ENCODE peak calls at places on chromosome 19, in nine cellular contexts. One of them, this sample, is unnamed.

GRCh38 chr19:50333737-50334617 is 4.8 kb upstream of the KCNC3 start:
- DNase-seq in kidney epithelial cell: no peak
- DNase-seq in B cell: peak; percentile 91
- DNase-seq in NB4: no peak
- DNase-seq in brain microvascular endothelial cell: no peak
- DNase-seq in Peyer's patch: peak; percentile 89
- DNase-seq in Calu3: peak; percentile 90
- DNase-seq in A549: peak; percentile 90
- DNase-seq in lower leg skin: peak; percentile 92
- DNase-seq in this sample: peak; percentile 55

GRCh38 chr19:49749771-49750170 is 13.3 kb downstream of the TSKS start:
- DNase-seq in kidney epithelial cell: no peak
- DNase-seq in B cell: no peak
- DNase-seq in NB4: no peak
- DNase-seq in brain microvascular endothelial cell: no peak
- DNase-seq in Peyer's patch: no peak
- DNase-seq in Calu3: no peak
- DNase-seq in A549: no peak
- DNase-seq in lower leg skin: no peak
- DNase-seq in this sample: no peak

GRCh38 chr19:14516746-14517438 is 1.3 kb downstream of the DNAJB1 start:
- DNase-seq in kidney epithelial cell: no peak
- DNase-seq in B cell: no peak
- DNase-seq in NB4: no peak
- DNase-seq in brain microvascular endothelial cell: no peak
- DNase-seq in Peyer's patch: peak; percentile 58
- DNase-seq in Calu3: no peak
- DNase-seq in A549: no peak
- DNase-seq in lower leg skin: no peak
- DNase-seq in this sample: no peak

GRCh38 chr19:4557971-4558941 is 1.2 kb downstream of the SEMA6B start:
- DNase-seq in kidney epithelial cell: no peak
- DNase-seq in B cell: peak; percentile 64
- DNase-seq in NB4: no peak
- DNase-seq in brain microvascular endothelial cell: no peak
- DNase-seq in Peyer's patch: peak; percentile 65
- DNase-seq in Calu3: peak; percentile 51
- DNase-seq in A549: no peak
- DNase-seq in lower leg skin: no peak
- DNase-seq in this sample: no peak

GRCh38 chr19:14517840-14518505 is at the start of gene DNAJB1:
- DNase-seq in kidney epithelial cell: no peak
- DNase-seq in B cell: peak; percentile 82
- DNase-seq in NB4: peak; percentile 72
- DNase-seq in brain microvascular endothelial cell: peak; percentile 57
- DNase-seq in Peyer's patch: peak; percentile 91
- DNase-seq in Calu3: peak; percentile 73
- DNase-seq in A549: peak; percentile 64
- DNase-seq in lower leg skin: peak; percentile 96
- DNase-seq in this sample: peak; percentile 78

GRCh38 chr19:38774181-38774950 is 1.0 kb upstream of the LGALS7 start:
- DNase-seq in kidney epithelial cell: no peak
- DNase-seq in B cell: no peak
- DNase-seq in NB4: no peak
- DNase-seq in brain microvascular endothelial cell: no peak
- DNase-seq in Peyer's patch: no peak
- DNase-seq in Calu3: no peak
- DNase-seq in A549: no peak
- DNase-seq in lower leg skin: peak; percentile 70
- DNase-seq in this sample: no peak

GRCh38 chr19:19034204-19034624 is 811 bp downstream of the ARMC6 start:
- DNase-seq in kidney epithelial cell: no peak
- DNase-seq in B cell: peak; percentile 65
- DNase-seq in NB4: peak; percentile 93
- DNase-seq in brain microvascular endothelial cell: peak; percentile 62
- DNase-seq in Peyer's patch: peak; percentile 76
- DNase-seq in Calu3: peak; percentile 69
- DNase-seq in A549: peak; percentile 83
- DNase-seq in lower leg skin: no peak
- DNase-seq in this sample: peak; percentile 85

GRCh38 chr19:10228925-10229324 is 2.2 kb downstream of the S1PR2 start:
- DNase-seq in kidney epithelial cell: no peak
- DNase-seq in B cell: peak; percentile 67
- DNase-seq in NB4: peak; percentile 81
- DNase-seq in brain microvascular endothelial cell: peak; percentile 35
- DNase-seq in Peyer's patch: peak; percentile 66
- DNase-seq in Calu3: peak; percentile 9
- DNase-seq in A549: peak; percentile 53
- DNase-seq in lower leg skin: no peak
- DNase-seq in this sample: peak; percentile 53

GRCh38 chr19:58396691-58397532 is 1.5 kb downstream of the RNF225 start:
- DNase-seq in kidney epithelial cell: no peak
- DNase-seq in B cell: no peak
- DNase-seq in NB4: no peak
- DNase-seq in brain microvascular endothelial cell: no peak
- DNase-seq in Peyer's patch: no peak
- DNase-seq in Calu3: no peak
- DNase-seq in A549: no peak
- DNase-seq in lower leg skin: no peak
- DNase-seq in this sample: no peak

GRCh38 chr19:6752257-6753177 is 13.0 kb downstream of the TRIP10 start:
- DNase-seq in kidney epithelial cell: no peak
- DNase-seq in B cell: no peak
- DNase-seq in NB4: no peak
- DNase-seq in brain microvascular endothelial cell: no peak
- DNase-seq in Peyer's patch: peak; percentile 81
- DNase-seq in Calu3: peak; percentile 28
- DNase-seq in A549: no peak
- DNase-seq in lower leg skin: peak; percentile 82
- DNase-seq in this sample: no peak

GRCh38 chr19:39670998-39671397 is 15.3 kb downstream of the LGALS16 start:
- DNase-seq in kidney epithelial cell: no peak
- DNase-seq in B cell: no peak
- DNase-seq in NB4: no peak
- DNase-seq in brain microvascular endothelial cell: no peak
- DNase-seq in Peyer's patch: no peak
- DNase-seq in Calu3: no peak
- DNase-seq in A549: no peak
- DNase-seq in lower leg skin: no peak
- DNase-seq in this sample: no peak

GRCh38 chr19:47156861-47157454 is 26.3 kb downstream of the SAE1 start:
- DNase-seq in kidney epithelial cell: no peak
- DNase-seq in B cell: peak; percentile 19
- DNase-seq in NB4: peak; percentile 95
- DNase-seq in brain microvascular endothelial cell: no peak
- DNase-seq in Peyer's patch: no peak
- DNase-seq in Calu3: no peak
- DNase-seq in A549: no peak
- DNase-seq in lower leg skin: no peak
- DNase-seq in this sample: no peak

DNA sequence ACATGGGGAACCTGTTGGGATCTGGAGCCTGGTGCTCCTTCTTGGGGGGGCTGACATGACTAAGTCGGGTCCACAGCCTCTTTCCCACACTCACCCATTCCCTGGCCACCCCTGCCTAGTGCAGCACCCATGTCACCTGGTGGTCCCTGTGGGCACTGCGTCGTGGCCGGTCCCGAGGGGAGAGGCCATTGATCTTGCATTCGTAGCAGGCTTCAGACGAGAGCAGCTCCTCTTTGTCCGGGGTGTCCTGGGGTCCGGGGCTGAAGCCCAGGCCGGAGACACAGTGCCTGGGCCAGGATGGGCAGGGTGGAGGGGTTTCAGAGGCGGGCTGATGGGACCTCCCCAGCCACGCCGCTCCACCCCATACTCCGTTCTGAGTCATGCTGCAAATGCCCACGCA is 19.4 kb downstream of the CCL25 start:
- DNase-seq in kidney epithelial cell: no peak
- DNase-seq in B cell: no peak
- DNase-seq in NB4: peak; percentile 37
- DNase-seq in brain microvascular endothelial cell: no peak
- DNase-seq in Peyer's patch: no peak
- DNase-seq in Calu3: no peak
- DNase-seq in A549: no peak
- DNase-seq in lower leg skin: no peak
- DNase-seq in this sample: no peak
- TF ChIP-seq CTCF in kidney epithelial cell: no peak
- TF ChIP-seq CTCF in B cell: no peak
- TF ChIP-seq CTCF in NB4: peak; percentile 18
- TF ChIP-seq CTCF in brain microvascular endothelial cell: no peak
- TF ChIP-seq CTCF in Peyer's patch: no peak
- TF ChIP-seq CTCF in Calu3: no peak
- TF ChIP-seq CTCF in A549: no peak
- TF ChIP-seq CTCF in lower leg skin: no peak
- TF ChIP-seq CTCF in this sample: no peak

DNA sequence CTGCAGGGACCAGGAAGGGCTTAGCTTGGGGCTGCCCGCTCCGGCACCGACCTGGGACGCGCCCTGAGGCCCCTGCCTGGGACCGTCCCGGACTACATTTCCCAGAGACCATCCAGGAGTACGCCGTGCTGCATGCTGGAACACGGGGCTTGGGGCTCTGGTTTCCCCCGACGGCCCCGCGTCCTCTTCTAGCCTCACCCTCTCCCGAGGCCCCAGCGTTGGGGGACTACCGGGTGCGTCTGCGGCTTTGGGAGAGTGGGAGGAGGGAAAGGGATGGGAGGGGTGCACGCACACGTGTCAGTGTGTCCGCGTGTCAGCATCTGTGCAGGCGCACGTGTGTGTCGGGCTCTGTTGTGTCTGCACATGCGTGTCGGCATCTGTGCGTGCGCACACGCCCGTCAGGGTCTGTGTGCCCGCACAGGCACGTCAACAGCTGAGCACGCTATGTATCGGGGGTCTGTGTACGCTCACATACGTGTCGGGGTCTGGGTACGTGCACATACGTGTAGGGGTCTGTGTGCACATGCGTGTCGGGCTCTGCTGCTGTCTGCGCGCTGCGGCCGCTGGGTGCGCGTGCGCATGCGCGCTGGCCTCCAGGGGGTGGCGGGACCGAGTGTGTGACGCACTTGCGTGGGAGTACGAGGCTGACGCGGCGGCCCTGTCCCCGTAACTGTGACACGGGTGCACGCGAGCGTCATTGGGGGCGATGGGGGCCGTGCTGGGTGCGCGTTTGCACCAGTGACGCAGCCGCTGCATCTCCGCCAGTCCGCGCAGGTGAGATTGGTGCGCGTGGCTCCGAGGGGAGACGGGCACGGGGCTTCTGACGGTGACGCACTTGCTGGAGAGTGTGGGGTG is at the start of gene ZNF331:
- DNase-seq in kidney epithelial cell: no peak
- DNase-seq in B cell: peak; percentile 94
- DNase-seq in NB4: peak; percentile 81
- DNase-seq in brain microvascular endothelial cell: peak; percentile 68
- DNase-seq in Peyer's patch: peak; percentile 93
- DNase-seq in Calu3: no peak
- DNase-seq in A549: peak; percentile 86
- DNase-seq in lower leg skin: peak; percentile 96
- DNase-seq in this sample: peak; percentile 69
- TF ChIP-seq CTCF in kidney epithelial cell: peak; percentile 13
- TF ChIP-seq CTCF in B cell: no peak
- TF ChIP-seq CTCF in NB4: no peak
- TF ChIP-seq CTCF in brain microvascular endothelial cell: peak; percentile 39
- TF ChIP-seq CTCF in Peyer's patch: no peak
- TF ChIP-seq CTCF in Calu3: no peak
- TF ChIP-seq CTCF in A549: no peak
- TF ChIP-seq CTCF in lower leg skin: no peak
- TF ChIP-seq CTCF in this sample: peak; percentile 35

GRCh38 chr19:1221904-1222255 is 15.9 kb downstream of the CBARP start:
- DNase-seq in kidney epithelial cell: no peak
- DNase-seq in B cell: no peak
- DNase-seq in NB4: no peak
- DNase-seq in brain microvascular endothelial cell: no peak
- DNase-seq in Peyer's patch: no peak
- DNase-seq in Calu3: no peak
- DNase-seq in A549: no peak
- DNase-seq in lower leg skin: no peak
- DNase-seq in this sample: no peak

GRCh38 chr19:1223018-1223855 is 14.6 kb downstream of the CBARP start:
- DNase-seq in kidney epithelial cell: no peak
- DNase-seq in B cell: peak; percentile 57
- DNase-seq in NB4: peak; percentile 71
- DNase-seq in brain microvascular endothelial cell: no peak
- DNase-seq in Peyer's patch: peak; percentile 67
- DNase-seq in Calu3: peak; percentile 53
- DNase-seq in A549: peak; percentile 61
- DNase-seq in lower leg skin: no peak
- DNase-seq in this sample: peak; percentile 56

GRCh38 chr19:1221141-1221903 is 15.7 kb downstream of the STK11 start:
- DNase-seq in kidney epithelial cell: no peak
- DNase-seq in B cell: no peak
- DNase-seq in NB4: no peak
- DNase-seq in brain microvascular endothelial cell: no peak
- DNase-seq in Peyer's patch: peak; percentile 69
- DNase-seq in Calu3: no peak
- DNase-seq in A549: peak; percentile 61
- DNase-seq in lower leg skin: no peak
- DNase-seq in this sample: no peak

GRCh38 chr19:1224047-1224825 is 13.6 kb downstream of the CBARP start:
- DNase-seq in kidney epithelial cell: no peak
- DNase-seq in B cell: no peak
- DNase-seq in NB4: no peak
- DNase-seq in brain microvascular endothelial cell: no peak
- DNase-seq in Peyer's patch: no peak
- DNase-seq in Calu3: no peak
- DNase-seq in A549: no peak
- DNase-seq in lower leg skin: no peak
- DNase-seq in this sample: no peak

GRCh38 chr19:1222394-1222793 is 15.4 kb downstream of the CBARP start:
- DNase-seq in kidney epithelial cell: no peak
- DNase-seq in B cell: no peak
- DNase-seq in NB4: no peak
- DNase-seq in brain microvascular endothelial cell: no peak
- DNase-seq in Peyer's patch: no peak
- DNase-seq in Calu3: no peak
- DNase-seq in A549: no peak
- DNase-seq in lower leg skin: no peak
- DNase-seq in this sample: no peak
- TF ChIP-seq CTCF in kidney epithelial cell: no peak
- TF ChIP-seq CTCF in B cell: no peak
- TF ChIP-seq CTCF in NB4: no peak
- TF ChIP-seq CTCF in brain microvascular endothelial cell: peak; percentile 48
- TF ChIP-seq CTCF in Peyer's patch: no peak
- TF ChIP-seq CTCF in Calu3: no peak
- TF ChIP-seq CTCF in A549: no peak
- TF ChIP-seq CTCF in lower leg skin: no peak
- TF ChIP-seq CTCF in this sample: no peak

GRCh38 chr19:23868630-23869029 is 46.1 kb upstream of the ZNF726 start:
- DNase-seq in kidney epithelial cell: no peak
- DNase-seq in B cell: no peak
- DNase-seq in NB4: no peak
- DNase-seq in brain microvascular endothelial cell: no peak
- DNase-seq in Peyer's patch: no peak
- DNase-seq in Calu3: no peak
- DNase-seq in A549: no peak
- DNase-seq in lower leg skin: no peak
- DNase-seq in this sample: no peak

GRCh38 chr19:23872282-23872919 is 42.3 kb upstream of the ZNF726 start:
- DNase-seq in kidney epithelial cell: no peak
- DNase-seq in B cell: no peak
- DNase-seq in NB4: no peak
- DNase-seq in brain microvascular endothelial cell: no peak
- DNase-seq in Peyer's patch: no peak
- DNase-seq in Calu3: no peak
- DNase-seq in A549: no peak
- DNase-seq in lower leg skin: no peak
- DNase-seq in this sample: no peak

GRCh38 chr19:23867895-23868294 is 46.8 kb upstream of the ZNF726 start:
- DNase-seq in kidney epithelial cell: no peak
- DNase-seq in B cell: no peak
- DNase-seq in NB4: peak; percentile 28
- DNase-seq in brain microvascular endothelial cell: no peak
- DNase-seq in Peyer's patch: no peak
- DNase-seq in Calu3: no peak
- DNase-seq in A549: no peak
- DNase-seq in lower leg skin: no peak
- DNase-seq in this sample: no peak
- TF ChIP-seq CTCF in kidney epithelial cell: no peak
- TF ChIP-seq CTCF in B cell: no peak
- TF ChIP-seq CTCF in NB4: no peak
- TF ChIP-seq CTCF in brain microvascular endothelial cell: no peak
- TF ChIP-seq CTCF in Peyer's patch: no peak
- TF ChIP-seq CTCF in Calu3: no peak
- TF ChIP-seq CTCF in A549: no peak
- TF ChIP-seq CTCF in lower leg skin: no peak
- TF ChIP-seq CTCF in this sample: no peak